ENCODE peak calls at places on chromosomes 1 and 21, in five cellular contexts. H is cardiac fibroblast, C is HuH-7, G is SHP77, U is NAMALWA. F is an unnamed sample.

GRCh38 chr1:202204065-202204464 is 10.5 kb downstream of the LGR6 start:
- DNase-seq in H (no peak), U (no peak), G (no peak), C (no peak), F (no peak)

GRCh38 chr1:44588551-44588950 is 85.7 kb downstream of the TMEM53 start:
- DNase-seq in G (no peak), H (no peak), U (no peak), C (no peak), F (no peak)

GRCh38 chr1:242877229-242877628 is 352.7 kb upstream of the PLD5 start:
- DNase-seq in H (no peak), C (no peak), U (no peak), G (no peak), F (no peak)

GRCh38 chr1:161885013-161885412 is 118.9 kb downstream of the ATF6 start:
- DNase-seq in G (no peak), H (peak), U (no peak), C (peak), F (no peak)

GRCh38 chr1:43367026-43367903 is 546 bp downstream of the ELOVL1 start:
- DNase-seq in U (peak), C (no peak), G (peak), H (no peak), F (no peak)

GRCh38 chr1:50750021-50750619 is 209.9 kb downstream of the FAF1 start:
- DNase-seq in G (peak), H (peak), U (peak), C (no peak), F (no peak)

GRCh38 chr1:24007079-24007478 is 27.0 kb upstream of the SRSF10 start:
- DNase-seq in H (no peak), U (no peak), G (no peak), C (no peak), F (no peak)

GRCh38 chr1:35505911-35506798 is 51.0 kb downstream of the KIAA0319L start:
- DNase-seq in C (no peak), G (no peak), H (peak), U (peak), F (peak)

GRCh38 chr1:90371106-90371813 is 345.8 kb downstream of the BARHL2 start:
- DNase-seq in G (no peak), C (no peak), H (no peak), U (no peak), F (no peak)

GRCh38 chr21:36693144-36694040 is 5.5 kb upstream of the SIM2 start:
- DNase-seq in G (no peak), C (no peak), H (no peak), U (no peak), F (no peak)